ENCODE peak calls at places on chromosomes 2 and 18, in seven cellular contexts. I is brain microvascular endothelial cell, B is testis, Z is sigmoid colon, K is right atrium auricular region, C is AG04450, L is esophagus squamous epithelium. H is an unnamed sample.
A peak's percentile ranks its signal among the peaks of the same experiment; 100 is the strongest.

GRCh38 chr18:5237083-5237722 is 40.1 kb upstream of the AKAIN1 start:
- DNase-seq in I (no peak), B (no peak), Z (peak; percentile 63), K (peak; percentile 61), C (no peak), L (no peak), H (no peak)

GRCh38 chr2:223759569-223760430 is 77.6 kb downstream of the AP1S3 start:
- DNase-seq in I (peak; percentile 56), B (no peak), Z (no peak), K (no peak), C (no peak), L (no peak), H (no peak)

GRCh38 chr2:6865346-6866238 is at the start of gene CMPK2:
- DNase-seq in I (no peak), B (peak; percentile 51), Z (peak; percentile 78), K (no peak), C (no peak), L (peak; percentile 12), H (peak; percentile 90)

GRCh38 chr18:13530215-13530878 is 196.0 kb downstream of the FAM210A start:
- DNase-seq in I (no peak), B (no peak), Z (peak; percentile 61), K (no peak), C (no peak), L (no peak), H (no peak)

GRCh38 chr18:12907258-12907925 is 23.4 kb upstream of the PTPN2 start:
- DNase-seq in I (peak; percentile 36), B (no peak), Z (no peak), K (no peak), C (no peak), L (no peak), H (no peak)

GRCh38 chr2:121018136-121019057 is 266.6 kb downstream of the TFCP2L1 start:
- DNase-seq in I (peak; percentile 40), B (peak; percentile 73), Z (peak; percentile 71), K (no peak), C (no peak), L (no peak), H (no peak)

GRCh38 chr2:120531863-120532600 is 186.1 kb downstream of the INHBB start:
- DNase-seq in I (no peak), B (peak; percentile 68), Z (peak; percentile 55), K (no peak), C (no peak), L (no peak), H (no peak)

GRCh38 chr2:149375801-149376349 is 45.5 kb downstream of the LYPD6 start:
- DNase-seq in I (peak; percentile 75), B (no peak), Z (no peak), K (no peak), C (no peak), L (no peak), H (no peak)

GRCh38 chr2:12612646-12613045 is 104.1 kb upstream of the TRIB2 start:
- DNase-seq in I (no peak), B (no peak), Z (no peak), K (no peak), C (no peak), L (no peak), H (no peak)

GRCh38 chr2:233643128-233643527 is 6.9 kb downstream of the UGT1A10 start:
- DNase-seq in I (no peak), B (no peak), Z (no peak), K (no peak), C (no peak), L (no peak), H (no peak)

DNA sequence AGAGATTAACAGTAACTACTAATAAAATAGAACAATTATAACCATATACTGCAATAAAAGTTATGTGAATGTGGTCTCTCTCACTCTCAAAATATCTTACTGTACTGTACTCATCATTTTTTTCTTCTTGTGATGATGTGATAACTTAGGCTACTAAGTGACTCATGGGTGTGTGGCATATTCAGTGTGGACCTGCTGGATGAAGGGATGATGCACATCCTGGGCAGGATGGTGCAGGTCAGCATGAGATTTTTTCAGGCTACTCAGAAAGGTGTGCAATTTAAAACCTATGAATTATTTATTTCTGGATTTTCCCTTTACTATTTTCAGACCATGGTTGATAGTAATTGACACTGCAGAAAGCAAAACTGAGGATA is 90.7 kb downstream of the NCKAP5 start:
- DNase-seq in I (peak; percentile 40), B (no peak), Z (no peak), K (no peak), C (no peak), L (no peak), H (no peak)
- H3K27ac ChIP-seq in I (no peak overlapping the region), B (peak overlapping the region; percentile 72), Z (no peak overlapping the region), K (no peak overlapping the region), C (no peak overlapping the region), L (no peak overlapping the region), H (no peak overlapping the region)

DNA sequence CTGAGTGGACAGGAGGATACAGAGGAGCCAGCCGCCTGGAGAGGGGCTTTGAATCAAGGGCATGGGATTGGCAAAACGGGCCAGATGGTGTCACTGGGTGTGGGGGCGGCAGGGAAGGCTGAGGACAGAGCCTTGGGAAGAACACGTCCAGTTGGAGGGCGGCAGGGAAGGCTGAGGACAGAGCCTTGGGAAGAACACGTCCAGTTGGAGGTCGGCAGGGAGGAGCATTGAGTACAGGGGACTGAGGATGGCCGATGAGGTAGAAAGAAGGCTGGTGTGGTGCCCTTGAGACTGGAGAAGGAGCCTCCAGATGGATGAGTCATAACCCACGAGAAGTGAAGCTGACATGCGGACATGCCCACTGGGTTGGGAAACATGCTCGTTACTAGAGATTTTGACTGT is 4.5 kb downstream of the HES6 start:
- DNase-seq in I (no peak), B (no peak), Z (peak; percentile 64), K (no peak), C (no peak), L (no peak), H (no peak)
- H3K27me3 ChIP-seq in I (peaks cover 9% of the 10 kb centered on the region), B (no peaks in the 10 kb centered on the region), Z (no peaks in the 10 kb centered on the region), K (no peaks in the 10 kb centered on the region), C (peaks cover 44% of the 10 kb centered on the region), L (no peaks in the 10 kb centered on the region), H (peaks cover 13% of the 10 kb centered on the region)

GRCh38 chr18:76307293-76307690 is 187.8 kb downstream of the ZNF516 start:
- DNase-seq in I (no peak), B (no peak), Z (no peak), K (no peak), C (no peak), L (no peak), H (no peak)

DNA sequence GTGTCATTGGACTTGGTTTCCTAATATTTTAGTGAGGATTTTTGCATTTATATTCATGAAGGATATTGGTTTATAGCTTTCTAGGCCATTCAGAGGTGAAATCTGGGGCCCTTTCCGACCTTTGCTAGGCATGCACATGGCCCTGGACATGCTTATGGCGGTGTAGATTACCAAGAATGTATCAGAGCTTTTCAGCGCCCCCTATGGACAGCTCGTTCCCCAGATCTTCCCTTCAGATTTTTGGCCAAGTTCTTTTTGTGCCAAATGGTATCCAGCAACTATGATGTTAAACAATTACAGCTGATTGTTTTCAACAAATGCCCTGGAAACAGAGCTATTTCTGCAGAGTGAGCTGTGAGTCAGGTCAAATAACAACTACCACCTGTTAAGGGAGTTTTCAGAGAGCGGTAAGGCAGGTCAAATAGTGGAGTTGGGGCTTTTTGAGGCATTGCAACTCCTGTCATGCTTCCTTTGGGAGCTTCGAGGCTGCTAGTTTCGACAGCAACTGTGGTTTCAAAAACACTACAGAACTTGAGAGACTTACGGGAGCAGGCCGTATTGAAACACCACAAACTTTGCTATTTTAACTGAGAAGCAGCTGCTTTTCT is 188.3 kb downstream of the ZNF516 start:
- DNase-seq in I (no peak), B (no peak), Z (no peak), K (no peak), C (no peak), L (no peak), H (no peak)
- TF ChIP-seq CTCF in I (peak; percentile 6), B (no peak), Z (no peak), K (no peak), C (no peak), L (no peak), H (no peak)

DNA sequence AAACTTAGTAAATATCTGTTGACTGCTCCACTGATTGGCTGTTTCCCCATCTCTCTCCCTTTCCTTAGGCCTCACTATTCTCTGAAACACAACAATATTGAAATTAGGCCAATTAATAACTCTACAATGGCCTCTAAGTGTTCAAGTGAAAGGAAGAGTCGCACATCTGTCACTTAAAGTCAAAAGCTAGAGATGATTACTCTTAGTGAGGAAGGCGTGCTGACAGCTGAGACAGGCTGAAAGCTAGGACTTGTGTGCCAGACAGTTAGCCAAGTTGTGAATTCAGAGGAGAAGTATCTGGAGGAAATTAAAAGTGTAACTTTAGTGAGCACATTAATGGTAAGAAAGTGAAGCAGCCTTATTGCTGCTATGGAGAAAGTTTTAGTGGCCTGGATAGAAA is 48.4 kb downstream of the PLEK start:
- DNase-seq in I (no peak), B (no peak), Z (no peak), K (no peak), C (no peak), L (no peak), H (no peak)
- H3K27ac ChIP-seq in I (no peak overlapping the region), B (no peak overlapping the region), Z (no peak overlapping the region), K (no peak overlapping the region), C (no peak overlapping the region), L (no peak overlapping the region), H (no peak overlapping the region)

DNA sequence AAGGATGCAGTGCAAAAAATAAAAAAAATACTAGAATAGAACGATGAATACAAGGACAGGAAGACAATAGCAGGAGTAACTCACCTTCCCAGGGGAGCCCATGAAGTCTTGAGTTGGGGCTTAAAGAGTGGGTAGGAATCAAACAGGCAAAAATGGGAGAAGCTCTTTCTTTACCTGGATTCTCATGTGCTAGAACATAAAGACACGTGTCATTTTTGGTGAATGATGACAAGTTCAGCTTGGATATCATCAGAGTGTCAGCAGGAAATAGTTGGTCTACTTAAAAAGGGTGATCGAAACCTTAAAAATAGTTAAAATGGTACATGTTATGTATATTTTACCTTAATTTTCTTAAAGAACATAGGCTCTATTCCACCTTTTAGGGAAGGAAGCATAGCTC is 5.7 kb downstream of the SGPP2 start:
- DNase-seq in I (no peak), B (no peak), Z (no peak), K (no peak), C (no peak), L (no peak), H (no peak)
- H3K27me3 ChIP-seq in I (peaks cover 7% of the 10 kb centered on the region), B (no peaks in the 10 kb centered on the region), Z (peaks cover 5% of the 10 kb centered on the region), K (no peaks in the 10 kb centered on the region), C (peaks cover 13% of the 10 kb centered on the region), L (no peaks in the 10 kb centered on the region), H (peaks cover 7% of the 10 kb centered on the region)

H was measured in CD4-positive, alpha-beta T cell.